ENCODE peak calls at places on chromosome 17, in five cellular contexts. P, T, U, A and Y are unnamed samples.

GRCh38 chr17:5585814-5586558 is 1.7 kb upstream of the NLRP1 start:
- DNase-seq in P (peak; percentile 31), U (no peak), T (no peak), A (no peak), Y (peak; percentile 14)

GRCh38 chr17:36085710-36086268 is 4.2 kb downstream of the CCL3 start:
- DNase-seq in P (no peak), T (no peak), U (peak; percentile 38), A (no peak), Y (no peak)

GRCh38 chr17:58219789-58220183 is 731 bp upstream of the MKS1 start:
- DNase-seq in A (no peak), U (peak; percentile 1), P (no peak), T (no peak), Y (no peak)

GRCh38 chr17:76593338-76593737 is 7.7 kb upstream of the ST6GALNAC2 start:
- DNase-seq in P (peak; percentile 31), U (peak; percentile 42), T (no peak), A (no peak), Y (no peak)

GRCh38 chr17:7260601-7261376 is 1.5 kb downstream of the CLDN7 start:
- DNase-seq in T (no peak), P (no peak), U (peak; percentile 86), A (no peak), Y (no peak)

GRCh38 chr17:34358631-34359030 is 2.4 kb downstream of the CCL13 start:
- DNase-seq in P (no peak), A (no peak), T (no peak), U (no peak), Y (no peak)

GRCh38 chr17:79023886-79024771 is at the start of gene C1QTNF1:
- DNase-seq in T (peak; percentile 44), U (peak; percentile 81), A (no peak), P (peak; percentile 38), Y (peak; percentile 60)

GRCh38 chr17:1647802-1648581 is 1.7 kb downstream of the RILP start:
- DNase-seq in A (no peak), U (no peak), T (no peak), P (no peak), Y (no peak)

GRCh38 chr17:21301593-21302550 is 17.4 kb downstream of the MAP2K3 start:
- DNase-seq in P (no peak), A (no peak), U (peak; percentile 46), T (no peak), Y (no peak)

GRCh38 chr17:78617371-78618061 is 40.3 kb upstream of the DNAH17 start:
- DNase-seq in A (no peak), U (no peak), T (no peak), P (no peak), Y (no peak)

GRCh38 chr17:42660692-42661345 is 1.7 kb downstream of the TUBG2 start:
- DNase-seq in A (no peak), T (no peak), P (peak; percentile 72), U (no peak), Y (peak; percentile 86)

GRCh38 chr17:2123467-2124251 is 68.8 kb downstream of the HIC1 start:
- DNase-seq in A (no peak), P (peak; percentile 34), U (no peak), T (no peak), Y (peak; percentile 50)

GRCh38 chr17:6501359-6501758 is 55.0 kb downstream of the PITPNM3 start:
- DNase-seq in P (no peak), U (no peak), A (no peak), T (no peak), Y (no peak)

GRCh38 chr17:38702900-38703741 is 2.0 kb upstream of the MLLT6 start:
- DNase-seq in T (no peak), A (no peak), U (no peak), P (no peak), Y (peak; percentile 8)

GRCh38 chr17:51371732-51372151 is 111.4 kb downstream of the UTP18 start:
- DNase-seq in A (peak; percentile 67), T (peak; percentile 71), U (peak; percentile 52), P (peak; percentile 50), Y (peak; percentile 18)

GRCh38 chr17:66541461-66542182 is 239.2 kb downstream of the PRKCA start:
- DNase-seq in T (no peak), P (no peak), U (no peak), A (no peak), Y (peak; percentile 37)

GRCh38 chr17:74199306-74200092 is 4.0 kb upstream of the RPL38 start:
- DNase-seq in U (peak; percentile 69), P (no peak), A (no peak), T (peak; percentile 65), Y (peak; percentile 56)

GRCh38 chr17:65115721-65116312 is 21.4 kb upstream of the RGS9 start:
- DNase-seq in U (no peak), T (no peak), A (no peak), P (no peak), Y (no peak)

GRCh38 chr17:41521574-41522261 is 3.0 kb upstream of the KRT15 start:
- DNase-seq in A (no peak), P (peak; percentile 91), T (no peak), U (peak; percentile 89), Y (peak; percentile 90)

GRCh38 chr17:57945999-57946797 is 9.0 kb downstream of the CUEDC1 start:
- DNase-seq in U (no peak), T (no peak), P (peak; percentile 58), A (no peak), Y (peak; percentile 75)

GRCh38 chr17:73592531-73592961 is 51.7 kb downstream of the SDK2 start:
- DNase-seq in P (no peak), U (no peak), T (no peak), A (no peak), Y (no peak)

GRCh38 chr17:41691031-41691777 is 2.5 kb downstream of the EIF1 start:
- DNase-seq in A (no peak), P (peak; percentile 2), U (peak; percentile 44), T (no peak), Y (peak; percentile 22)

GRCh38 chr17:17722906-17723353 is 41.7 kb downstream of the RAI1 start:
- DNase-seq in P (no peak), T (no peak), U (no peak), A (no peak), Y (no peak)

GRCh38 chr17:44105941-44106340 is 17.5 kb downstream of the HDAC5 start:
- DNase-seq in U (no peak), A (no peak), P (no peak), T (no peak), Y (no peak)
- H3K4me3 ChIP-seq in U (no peak overlapping the region), A (no peak overlapping the region), P (no peak overlapping the region), T (no peak overlapping the region), Y (no peak overlapping the region)

GRCh38 chr17:81481011-81481799 is 31.4 kb downstream of the ACTG1 start:
- DNase-seq in T (peak; percentile 70), P (peak; percentile 46), A (no peak), U (peak; percentile 23), Y (no peak)
- H3K23ac ChIP-seq in T (peak overlapping the region; percentile 34), P (peak overlapping the region; percentile 76), A (no peak overlapping the region), U (no peak overlapping the region), Y (no peak overlapping the region)

GRCh38 chr17:39739020-39739884 is 1.5 kb downstream of the GRB7 start:
- DNase-seq in P (no peak), T (no peak), A (no peak), U (peak; percentile 84), Y (no peak)

GRCh38 chr17:39740357-39741111 is 2.8 kb downstream of the GRB7 start:
- DNase-seq in T (no peak), A (peak; percentile 92), U (no peak), P (peak; percentile 45), Y (no peak)

GRCh38 chr17:39737761-39738567 is at the start of gene GRB7:
- DNase-seq in T (no peak), U (peak; percentile 74), P (no peak), A (no peak), Y (no peak)

GRCh38 chr17:39738568-39738901 is 797 bp downstream of the GRB7 start:
- DNase-seq in U (peak; percentile 74), P (no peak), A (no peak), T (no peak), Y (no peak)

GRCh38 chr17:39739885-39740356 is 2.2 kb downstream of the GRB7 start:
- DNase-seq in P (no peak), U (peak; percentile 42), A (no peak), T (no peak), Y (no peak)
- H4K91ac ChIP-seq in P (peak overlapping the region; percentile 49), U (peak overlapping the region; percentile 87), A (peak overlapping the region; percentile 82), T (no peak overlapping the region), Y (no peak overlapping the region)

GRCh38 chr17:80164185-80164584 is 5.6 kb upstream of the CARD14 start:
- DNase-seq in A (no peak), U (no peak), T (no peak), P (no peak), Y (no peak)

GRCh38 chr17:80158846-80159245 is 11.0 kb upstream of the CARD14 start:
- DNase-seq in P (no peak), U (no peak), A (no peak), T (no peak), Y (no peak)

GRCh38 chr17:80160536-80160935 is 9.3 kb upstream of the CARD14 start:
- DNase-seq in A (no peak), P (no peak), T (no peak), U (no peak), Y (no peak)

GRCh38 chr17:80163315-80163714 is 6.5 kb upstream of the CARD14 start:
- DNase-seq in U (no peak), T (no peak), A (no peak), P (no peak), Y (no peak)

GRCh38 chr17:80159984-80160383 is 9.8 kb upstream of the CARD14 start:
- DNase-seq in U (no peak), T (no peak), A (no peak), P (no peak), Y (no peak)
- H3K4me3 ChIP-seq in U (no peak overlapping the region), T (peak overlapping the region; percentile 39), A (no peak overlapping the region), P (no peak overlapping the region), Y (no peak overlapping the region)

GRCh38 chr17:28228986-28229729 is 89.8 kb upstream of the TMEM97 start:
- DNase-seq in A (no peak), U (no peak), P (no peak), T (no peak), Y (no peak)

GRCh38 chr17:28226563-28226962 is 92.4 kb upstream of the TMEM97 start:
- DNase-seq in A (no peak), U (no peak), P (no peak), T (no peak), Y (no peak)

GRCh38 chr17:28225872-28226271 is 93.1 kb upstream of the TMEM97 start:
- DNase-seq in U (no peak), T (no peak), P (no peak), A (no peak), Y (no peak)

GRCh38 chr17:28228109-28228840 is 90.7 kb upstream of the TMEM97 start:
- DNase-seq in T (no peak), U (peak; percentile 21), A (no peak), P (no peak), Y (peak; percentile 28)

DNA sequence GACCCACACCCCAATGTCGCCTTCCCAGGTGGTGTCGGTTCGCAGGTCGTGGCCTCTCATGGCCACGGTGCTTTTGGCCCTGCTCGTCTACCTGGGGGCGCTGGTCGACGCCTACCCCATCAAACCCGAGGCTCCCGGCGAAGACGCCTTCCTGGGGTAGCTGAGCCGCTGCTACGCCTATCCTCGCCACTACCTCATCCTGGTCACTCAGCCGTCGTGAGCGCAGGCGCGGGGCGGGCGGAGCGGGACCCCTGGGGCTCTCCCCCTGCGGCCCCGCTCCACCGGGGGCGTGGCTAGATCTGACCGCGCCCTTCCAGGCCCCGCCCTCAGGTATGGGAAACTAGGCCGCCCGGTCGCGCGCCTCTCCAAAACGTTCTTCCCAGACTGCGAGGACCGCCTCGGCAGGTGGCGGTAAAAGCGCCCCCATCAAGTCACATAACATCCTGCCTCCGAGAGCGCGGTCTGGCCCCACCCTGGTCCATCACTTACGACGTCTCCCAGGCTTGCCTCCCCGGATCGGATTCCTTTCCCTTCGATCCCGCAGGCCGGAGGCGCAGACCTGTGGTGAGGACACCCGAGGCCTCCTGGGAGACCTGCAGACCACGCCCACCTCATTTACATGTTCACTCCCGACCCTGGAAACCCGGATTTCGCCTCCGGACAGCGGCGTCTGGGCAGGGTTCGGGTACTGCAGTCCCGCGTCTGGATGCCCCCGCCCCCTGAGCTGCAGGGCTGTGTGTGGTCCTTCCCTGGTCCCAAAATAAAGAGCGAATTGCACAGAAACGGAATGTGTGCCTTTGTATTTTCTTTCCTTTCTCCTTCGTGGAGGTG is 91.5 kb upstream of the TMEM97 start:
- DNase-seq in A (peak; percentile 94), T (peak; percentile 92), P (no peak), U (peak; percentile 88), Y (peak; percentile 59)
- H3K23ac ChIP-seq in A (no peak overlapping the region), T (peak overlapping the region; percentile 96), P (no peak overlapping the region), U (no peak overlapping the region), Y (no peak overlapping the region)